ENCODE peak calls at places on chromosomes 3 and 15, in five cellular contexts. C is SK-N-MC; R is suprapubic skin; O is CD4-positive, CD25-positive, alpha-beta regulatory T cell; E is A549. Y is an unnamed sample.

GRCh38 chr15:35546581-35547381 is 816 bp upstream of the DPH6 start:
- DNase-seq in C (no peak), R (no peak), O (no peak), E (no peak), Y (no peak)

GRCh38 chr3:110174908-110175307 is 837.6 kb upstream of the DPPA4 start:
- DNase-seq in C (no peak), R (no peak), O (no peak), E (no peak), Y (no peak)

GRCh38 chr3:123447749-123448502 is 964 bp downstream of the ADCY5 start:
- DNase-seq in C (no peak), R (no peak), O (peak), E (no peak), Y (peak)

GRCh38 chr3:52291508-52292181 is 4.0 kb downstream of the GLYCTK start:
- DNase-seq in C (no peak), R (no peak), O (peak), E (no peak), Y (peak)

GRCh38 chr15:57922780-57923179 is 142.7 kb downstream of the ALDH1A2 start:
- DNase-seq in C (no peak), R (no peak), O (no peak), E (no peak), Y (no peak)

GRCh38 chr15:39195988-39196486 is 384.8 kb upstream of the THBS1 start:
- DNase-seq in C (no peak), R (no peak), O (no peak), E (peak), Y (no peak)

GRCh38 chr3:9615003-9615628 is 34.2 kb upstream of the MTMR14 start:
- DNase-seq in C (no peak), R (no peak), O (no peak), E (no peak), Y (no peak)

GRCh38 chr15:72205896-72206676 is 8.5 kb upstream of the GRAMD2A start:
- DNase-seq in C (no peak), R (no peak), O (no peak), E (no peak), Y (no peak)

GRCh38 chr3:161957467-161957866 is 460.9 kb downstream of the OTOL1 start:
- DNase-seq in C (no peak), R (no peak), O (no peak), E (no peak), Y (no peak)

GRCh38 chr15:57873564-57874209 is 167.2 kb downstream of the POLR2M start:
- DNase-seq in C (no peak), R (no peak), O (no peak), E (no peak), Y (no peak)

GRCh38 chr15:78007965-78008886 is 69.3 kb downstream of the TBC1D2B start:
- DNase-seq in C (no peak), R (no peak), O (no peak), E (no peak), Y (no peak)

GRCh38 chr3:139657936-139658335 is 19.8 kb downstream of the NMNAT3 start:
- DNase-seq in C (no peak), R (no peak), O (no peak), E (no peak), Y (no peak)

GRCh38 chr3:25831578-25831977 is 41.7 kb downstream of the OXSM start:
- DNase-seq in C (no peak), R (no peak), O (peak), E (no peak), Y (no peak)

DNA sequence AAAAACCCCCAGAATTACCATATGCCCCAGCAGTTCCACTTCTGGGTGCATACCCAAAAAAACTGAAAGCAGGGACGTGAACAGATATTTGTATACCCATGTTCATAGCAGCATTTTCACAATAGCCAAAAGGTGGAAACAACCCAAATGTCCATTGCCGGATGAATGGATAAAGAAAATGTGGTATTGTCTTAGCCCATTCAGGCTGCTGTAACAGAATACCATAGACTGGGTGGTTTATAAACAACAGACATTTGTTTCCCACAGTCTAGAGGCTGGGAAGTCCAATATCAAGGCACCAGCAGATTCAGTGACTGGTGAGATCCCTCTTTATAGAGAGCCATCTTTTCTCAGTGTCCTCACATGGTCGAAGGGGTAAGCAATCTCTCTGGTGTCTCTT is 182.1 kb upstream of the ANKRD28 start:
- DNase-seq in C (no peak), R (no peak), O (no peak), E (no peak), Y (no peak)
- H3K27ac ChIP-seq in C (no peak), R (no peak), O (no peak), E (no peak), Y (no peak)

DNA sequence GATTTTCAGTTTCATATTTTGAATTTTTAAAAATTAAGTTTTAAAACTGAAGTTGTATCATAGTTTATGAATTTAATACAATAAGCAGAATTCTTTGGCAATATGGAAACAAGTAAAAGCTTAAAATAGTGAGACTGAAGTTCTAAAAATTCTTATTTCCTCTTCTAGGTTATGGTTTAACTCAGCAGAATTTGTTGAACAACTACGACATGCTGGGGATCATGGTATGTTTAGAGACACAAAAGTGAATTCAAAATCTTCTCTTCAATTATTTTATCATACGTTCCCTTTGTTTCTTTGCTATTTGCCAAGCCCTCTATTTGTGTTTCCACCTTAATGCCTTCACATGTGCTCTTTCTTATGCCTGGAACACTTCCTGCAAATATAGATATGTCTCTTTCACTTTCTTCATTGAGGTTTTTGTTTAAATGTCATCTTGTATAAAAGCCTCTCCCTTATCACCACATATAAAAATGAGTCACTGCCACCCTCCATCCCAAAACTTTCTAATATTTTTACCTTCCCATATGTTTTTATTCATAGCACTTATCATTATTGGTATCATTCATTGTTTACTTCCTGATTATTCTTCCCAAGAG is 6.3 kb downstream of the SUCNR1 start:
- DNase-seq in C (no peak), R (no peak), O (no peak), E (no peak), Y (no peak)
- H3K27ac ChIP-seq in C (peak), R (no peak), O (no peak), E (no peak), Y (no peak)

DNA sequence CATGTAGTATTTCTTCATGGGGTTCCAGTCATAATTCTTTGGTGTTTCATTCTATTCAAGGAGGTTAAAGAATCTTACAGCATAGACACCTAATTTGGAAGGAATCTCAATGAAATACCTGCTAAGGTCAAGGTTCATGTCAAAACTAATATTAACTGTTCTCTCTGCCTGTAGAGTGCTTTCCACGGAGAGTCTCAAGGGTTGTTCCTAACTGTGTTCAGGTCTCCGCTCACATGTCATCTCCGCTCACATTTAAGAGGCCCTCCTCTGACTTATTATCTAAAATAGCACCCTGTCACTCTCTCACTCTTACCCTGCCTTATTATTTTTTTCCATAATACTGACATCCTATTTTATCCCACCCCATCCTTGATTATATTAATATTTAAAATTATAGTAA is 239.9 kb downstream of the RBMS3 start:
- DNase-seq in C (no peak), R (no peak), O (no peak), E (no peak), Y (no peak)
- H3K27ac ChIP-seq in C (no peak), R (no peak), O (no peak), E (no peak), Y (no peak)

DNA sequence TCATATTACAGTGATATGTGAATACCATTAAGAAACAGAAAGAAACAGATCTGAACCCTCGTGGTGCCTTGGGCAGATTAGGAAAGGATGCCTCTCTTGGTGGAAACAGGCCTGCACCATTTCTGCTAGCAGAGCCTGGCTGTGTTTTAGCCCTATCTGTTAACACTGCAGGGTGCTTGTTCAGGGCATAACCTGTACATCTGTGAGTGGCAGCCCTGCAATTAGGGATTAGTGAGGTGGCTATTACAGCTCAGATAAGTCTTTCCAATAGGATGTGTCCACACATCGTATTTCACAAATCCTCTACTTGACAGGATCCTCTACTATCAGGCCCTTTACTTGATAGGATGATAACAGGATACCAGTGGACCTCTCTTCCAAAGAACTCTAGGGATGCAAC is 12.0 kb downstream of the SEC22C start:
- DNase-seq in C (no peak), R (no peak), O (no peak), E (no peak), Y (no peak)
- H3K27ac ChIP-seq in C (no peak), R (no peak), O (no peak), E (no peak), Y (no peak)

GRCh38 chr3:16884748-16885587 is at the start of gene PLCL2:
- DNase-seq in C (no peak), R (no peak), O (peak), E (peak), Y (peak)

GRCh38 chr3:16885588-16885903 is 791 bp downstream of the PLCL2 start:
- DNase-seq in C (no peak), R (no peak), O (no peak), E (no peak), Y (no peak)

GRCh38 chr3:16888785-16889607 is 4.2 kb downstream of the PLCL2 start:
- DNase-seq in C (no peak), R (no peak), O (peak), E (no peak), Y (no peak)

GRCh38 chr3:16885948-16886683 is 1.4 kb downstream of the PLCL2 start:
- DNase-seq in C (no peak), R (no peak), O (peak), E (no peak), Y (no peak)

GRCh38 chr3:16887130-16887529 is 2.4 kb downstream of the PLCL2 start:
- DNase-seq in C (no peak), R (no peak), O (no peak), E (no peak), Y (no peak)
- H3K27ac ChIP-seq in C (no peak), R (no peak), O (peak), E (no peak), Y (no peak)

GRCh38 chr3:195356151-195357086 is 85.5 kb upstream of the XXYLT1 start:
- DNase-seq in C (no peak), R (no peak), O (no peak), E (no peak), Y (no peak)
- H3K27ac ChIP-seq in C (no peak), R (no peak), O (no peak), E (peak), Y (no peak)

GRCh38 chr15:61049003-61049402 is 180.1 kb downstream of the RORA start:
- DNase-seq in C (no peak), R (no peak), O (no peak), E (no peak), Y (no peak)

GRCh38 chr15:61049934-61050333 is 179.2 kb downstream of the RORA start:
- DNase-seq in C (no peak), R (no peak), O (no peak), E (no peak), Y (no peak)

GRCh38 chr15:61053401-61053800 is 175.7 kb downstream of the RORA start:
- DNase-seq in C (no peak), R (no peak), O (no peak), E (no peak), Y (no peak)

GRCh38 chr15:61050844-61051569 is 178.1 kb downstream of the RORA start:
- DNase-seq in C (no peak), R (no peak), O (no peak), E (no peak), Y (no peak)

DNA sequence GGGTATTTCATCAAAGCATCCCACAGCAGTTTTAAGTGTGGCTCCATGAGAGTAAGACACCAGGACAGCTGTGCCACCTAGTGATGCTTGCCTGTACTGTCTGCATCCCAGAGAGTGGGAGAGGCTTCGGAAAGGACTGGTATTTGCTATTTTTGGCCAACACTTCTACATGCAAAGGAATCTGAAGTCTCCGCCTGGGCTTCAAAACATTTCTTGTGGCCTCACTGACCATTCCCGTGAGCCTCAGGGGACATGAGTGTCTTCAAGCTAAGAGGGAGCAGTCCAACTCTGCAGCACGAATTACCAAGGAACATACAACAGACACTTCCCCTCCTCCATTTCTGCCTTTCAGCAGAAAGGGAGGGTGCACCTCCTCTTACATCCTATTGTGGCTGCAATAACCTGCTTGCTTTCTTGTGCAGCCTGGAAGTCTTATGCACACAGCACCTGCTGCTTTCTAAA is 177.5 kb downstream of the RORA start:
- DNase-seq in C (no peak), R (no peak), O (no peak), E (peak), Y (no peak)
- H3K27ac ChIP-seq in C (no peak), R (no peak), O (no peak), E (no peak), Y (no peak)